ENCODE peak calls at places on chromosomes 6 and 20, in eight cellular contexts. W is IMR-90; O is activated B cell treated with CpG ODN at 0.5 μM for 24 hours; R is neural crest cell; V is cardiac muscle cell; X is T-helper 2 cell; E is activated CD4-positive, alpha-beta T cell treated with anti-CD3 and anti-CD28 coated beads for 4 hours; S is neural progenitor cell. N is an unnamed sample.

GRCh38 chr6:139473239-139473701 is 98.8 kb upstream of the CITED2 start:
- DNase-seq in V (no peak), S (peak; percentile 57), O (no peak), R (no peak), W (no peak), E (no peak), X (no peak), N (no peak)

GRCh38 chr20:32823737-32824588 is 4.2 kb downstream of the MAPRE1 start:
- DNase-seq in S (no peak), O (no peak), X (no peak), W (peak; percentile 22), R (no peak), V (peak; percentile 36), E (no peak), N (no peak)

GRCh38 chr20:45783656-45784294 is 7.9 kb downstream of the WFDC3 start:
- DNase-seq in E (no peak), O (no peak), W (no peak), R (no peak), X (no peak), S (no peak), V (peak; percentile 29), N (no peak)

GRCh38 chr6:142953373-142954273 is 8.6 kb upstream of the HIVEP2 start:
- DNase-seq in V (no peak), X (no peak), O (no peak), E (no peak), R (no peak), W (no peak), S (no peak), N (no peak)

GRCh38 chr6:114342826-114343781 is at the start of gene HS3ST5:
- DNase-seq in S (peak; percentile 89), O (no peak), V (peak; percentile 14), R (peak; percentile 63), W (peak; percentile 8), E (no peak), X (no peak), N (peak; percentile 80)

GRCh38 chr6:142871910-142872331 is 73.1 kb downstream of the HIVEP2 start:
- DNase-seq in R (no peak), E (peak; percentile 62), W (peak; percentile 96), O (no peak), S (no peak), X (peak; percentile 38), V (peak; percentile 93), N (no peak)

GRCh38 chr6:127933137-127933536 is 32.3 kb upstream of the THEMIS start:
- DNase-seq in V (no peak), R (no peak), E (no peak), W (no peak), O (no peak), S (no peak), X (no peak), N (no peak)

GRCh38 chr6:138509371-138509770 is 10.1 kb upstream of the NHSL1 start:
- DNase-seq in X (no peak), R (no peak), W (peak; percentile 52), V (peak; percentile 61), E (peak; percentile 39), O (no peak), S (peak; percentile 49), N (peak; percentile 49)

GRCh38 chr20:4713401-4713800 is 8.3 kb upstream of the PRND start:
- DNase-seq in X (no peak), R (no peak), V (no peak), E (no peak), O (no peak), S (no peak), W (no peak), N (no peak)

GRCh38 chr6:123640567-123641187 is 3.9 kb upstream of the TRDN start:
- DNase-seq in E (no peak), V (no peak), S (peak; percentile 20), O (no peak), R (no peak), W (no peak), X (no peak), N (no peak)

GRCh38 chr6:222468-222867 is 69.8 kb upstream of the DUSP22 start:
- DNase-seq in E (no peak), X (no peak), R (no peak), V (no peak), W (no peak), S (no peak), O (no peak), N (no peak)

GRCh38 chr6:37725967-37726366 is 28.3 kb upstream of the MDGA1 start:
- DNase-seq in E (no peak), V (no peak), X (no peak), R (no peak), O (no peak), S (no peak), W (peak; percentile 16), N (no peak)

GRCh38 chr6:111543913-111544435 is 61.0 kb upstream of the REV3L start:
- DNase-seq in R (no peak), O (no peak), S (no peak), V (peak; percentile 27), E (no peak), W (no peak), X (no peak), N (no peak)

GRCh38 chr6:115544765-115545409 is 515.8 kb downstream of the FRK start:
- DNase-seq in R (no peak), S (no peak), E (no peak), V (no peak), O (no peak), W (no peak), X (no peak), N (no peak)

GRCh38 chr6:33418690-33419291 is 884 bp upstream of the CUTA start:
- DNase-seq in O (no peak), E (peak; percentile 55), X (no peak), V (peak; percentile 46), S (peak; percentile 15), W (peak; percentile 42), R (no peak), N (no peak)

N was measured in endothelial cell.